ENCODE peak calls at places on chromosome 20, in six cellular contexts. T is esophagus squamous epithelium, P is hepatocyte, H is body of pancreas, E is testis, W is heart right ventricle. D is an unnamed sample. For H3K27me3, the result is how much of the 10 kb centered on the place peaks cover.

GRCh38 chr20:17579369-17580039 is 9.6 kb downstream of the DSTN start:
- DNase-seq in T (no peak), P (no peak), H (no peak), E (no peak), W (no peak), D (no peak)

GRCh38 chr20:10716855-10717254 is 43.1 kb upstream of the JAG1 start:
- DNase-seq in T (no peak), P (no peak), H (no peak), E (no peak), W (no peak), D (no peak)

GRCh38 chr20:38489181-38489580 is 16.5 kb downstream of the RALGAPB start:
- DNase-seq in T (no peak), P (no peak), H (no peak), E (no peak), W (no peak), D (no peak)

GRCh38 chr20:17570347-17571152 is 675 bp downstream of the DSTN start:
- DNase-seq in T (no peak), P (peak), H (peak), E (peak), W (peak), D (peak)

GRCh38 chr20:3046677-3047462 is 1.0 kb downstream of the MRPS26 start:
- DNase-seq in T (no peak), P (no peak), H (peak), E (no peak), W (no peak), D (no peak)

GRCh38 chr20:57261488-57262243 is 4.8 kb downstream of the BMP7 start:
- DNase-seq in T (no peak), P (no peak), H (no peak), E (no peak), W (peak), D (no peak)

GRCh38 chr20:47576516-47577033 is 74.9 kb downstream of the NCOA3 start:
- DNase-seq in T (no peak), P (peak), H (peak), E (peak), W (peak), D (peak)

GRCh38 chr20:37165031-37165430 is 14.1 kb upstream of the RPN2 start:
- DNase-seq in T (no peak), P (no peak), H (no peak), E (no peak), W (no peak), D (no peak)

GRCh38 chr20:33081411-33082154 is 2.1 kb downstream of the BPIFB4 start:
- DNase-seq in T (no peak), P (no peak), H (no peak), E (no peak), W (no peak), D (no peak)

GRCh38 chr20:37797669-37798175 is 103.9 kb downstream of the CTNNBL1 start:
- DNase-seq in T (no peak), P (no peak), H (no peak), E (no peak), W (no peak), D (no peak)

GRCh38 chr20:24675651-24676352 is 206.4 kb downstream of the SYNDIG1 start:
- DNase-seq in T (no peak), P (no peak), H (no peak), E (no peak), W (no peak), D (no peak)

GRCh38 chr20:48126227-48126740 is 341.0 kb upstream of the SULF2 start:
- DNase-seq in T (no peak), P (peak), H (no peak), E (no peak), W (no peak), D (no peak)

GRCh38 chr20:40054311-40054710 is 634.7 kb downstream of the MAFB start:
- DNase-seq in T (no peak), P (no peak), H (no peak), E (no peak), W (no peak), D (no peak)

GRCh38 chr20:275791-276190 is 14.8 kb downstream of the C20orf96 start:
- DNase-seq in T (no peak), P (no peak), H (no peak), E (no peak), W (no peak), D (no peak)

GRCh38 chr20:15098351-15098750 is 760.9 kb upstream of the FLRT3 start:
- DNase-seq in T (no peak), P (no peak), H (no peak), E (no peak), W (no peak), D (no peak)

GRCh38 chr20:14491436-14491835 is 154.0 kb upstream of the FLRT3 start:
- DNase-seq in T (no peak), P (no peak), H (no peak), E (no peak), W (no peak), D (no peak)

GRCh38 chr20:41150664-41151063 is 13.3 kb downstream of the PLCG1 start:
- DNase-seq in T (no peak), P (no peak), H (no peak), E (no peak), W (no peak), D (peak)

GRCh38 chr20:19236371-19237055 is 24.1 kb downstream of the SLC24A3 start:
- DNase-seq in T (no peak), P (no peak), H (no peak), E (no peak), W (no peak), D (no peak)

GRCh38 chr20:45094201-45094600 is 6.7 kb downstream of the KCNS1 start:
- DNase-seq in T (no peak), P (no peak), H (no peak), E (no peak), W (no peak), D (no peak)

GRCh38 chr20:58890454-58891075 is 38.0 kb downstream of the GNAS start:
- DNase-seq in T (no peak), P (no peak), H (peak), E (peak), W (peak), D (peak)

GRCh38 chr20:58889334-58890072 is 37.0 kb downstream of the GNAS start:
- DNase-seq in T (no peak), P (peak), H (no peak), E (no peak), W (no peak), D (peak)

GRCh38 chr20:58888103-58888502 is 35.6 kb downstream of the GNAS start:
- DNase-seq in T (no peak), P (no peak), H (peak), E (no peak), W (no peak), D (no peak)

GRCh38 chr20:58890073-58890453 is 37.5 kb downstream of the GNAS start:
- DNase-seq in T (no peak), P (no peak), H (no peak), E (no peak), W (no peak), D (no peak)

DNA sequence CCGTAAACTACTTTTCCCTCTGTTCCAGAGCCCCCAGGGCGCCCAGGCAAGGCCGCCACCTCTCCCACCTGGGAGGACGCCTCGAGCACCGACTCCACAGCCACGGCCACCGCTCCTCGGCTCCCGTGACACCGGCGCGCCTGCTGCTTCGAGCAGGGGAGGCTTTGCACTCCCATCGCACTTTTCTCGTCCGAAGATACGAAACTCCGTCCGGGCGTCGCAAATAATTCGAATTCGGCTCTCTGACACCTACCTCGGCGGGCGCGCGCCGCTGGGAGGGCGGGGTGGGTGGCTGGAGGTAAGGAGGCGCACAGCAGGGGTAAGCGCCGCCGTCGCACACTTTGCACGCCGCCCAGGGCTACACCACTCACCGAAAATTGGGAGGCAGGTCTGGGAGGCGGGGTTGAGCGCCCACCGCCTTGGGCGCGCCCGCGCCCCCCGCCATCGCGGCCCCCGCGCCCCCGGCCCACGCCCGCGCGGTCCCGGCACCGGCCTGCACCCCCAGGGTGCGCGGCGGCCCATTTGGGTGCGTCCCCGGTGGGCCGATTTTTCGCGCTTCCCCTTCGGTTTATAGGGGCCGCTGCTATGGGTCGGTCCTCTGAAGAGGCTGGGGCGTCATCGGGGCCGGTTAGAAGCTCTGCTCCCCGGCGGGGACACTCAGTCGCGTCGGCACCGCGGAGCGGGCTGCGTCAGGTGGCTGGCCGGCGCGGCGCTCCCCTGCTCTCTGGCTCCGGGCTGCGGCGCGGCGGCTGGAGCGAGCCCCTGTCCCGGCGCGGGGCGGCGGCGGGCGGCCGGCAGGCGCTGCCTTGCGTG is 36.2 kb downstream of the GNAS start:
- DNase-seq in T (peak), P (peak), H (peak), E (peak), W (peak), D (peak)
- H3K4me3 ChIP-seq in T (peak), P (peak), H (peak), E (peak), W (peak), D (peak)

GRCh38 chr20:32051720-32052089 is 337 bp upstream of the HCK start:
- DNase-seq in T (no peak), P (no peak), H (no peak), E (no peak), W (no peak), D (no peak)

GRCh38 chr20:32052090-32052791 is at the start of gene HCK:
- DNase-seq in T (no peak), P (no peak), H (no peak), E (no peak), W (peak), D (peak)

GRCh38 chr20:32050851-32051556 is 1.0 kb upstream of the HCK start:
- DNase-seq in T (no peak), P (no peak), H (no peak), E (peak), W (peak), D (peak)

GRCh38 chr20:32052792-32053362 is 835 bp downstream of the HCK start:
- DNase-seq in T (no peak), P (no peak), H (peak), E (peak), W (peak), D (peak)

GRCh38 chr20:32053648-32054047 is 1.6 kb downstream of the HCK start:
- DNase-seq in T (no peak), P (no peak), H (no peak), E (no peak), W (no peak), D (no peak)
- H3K27me3 ChIP-seq in T (under half), P (half or more), H (under half), E (under half), W (half or more), D (under half)

DNA sequence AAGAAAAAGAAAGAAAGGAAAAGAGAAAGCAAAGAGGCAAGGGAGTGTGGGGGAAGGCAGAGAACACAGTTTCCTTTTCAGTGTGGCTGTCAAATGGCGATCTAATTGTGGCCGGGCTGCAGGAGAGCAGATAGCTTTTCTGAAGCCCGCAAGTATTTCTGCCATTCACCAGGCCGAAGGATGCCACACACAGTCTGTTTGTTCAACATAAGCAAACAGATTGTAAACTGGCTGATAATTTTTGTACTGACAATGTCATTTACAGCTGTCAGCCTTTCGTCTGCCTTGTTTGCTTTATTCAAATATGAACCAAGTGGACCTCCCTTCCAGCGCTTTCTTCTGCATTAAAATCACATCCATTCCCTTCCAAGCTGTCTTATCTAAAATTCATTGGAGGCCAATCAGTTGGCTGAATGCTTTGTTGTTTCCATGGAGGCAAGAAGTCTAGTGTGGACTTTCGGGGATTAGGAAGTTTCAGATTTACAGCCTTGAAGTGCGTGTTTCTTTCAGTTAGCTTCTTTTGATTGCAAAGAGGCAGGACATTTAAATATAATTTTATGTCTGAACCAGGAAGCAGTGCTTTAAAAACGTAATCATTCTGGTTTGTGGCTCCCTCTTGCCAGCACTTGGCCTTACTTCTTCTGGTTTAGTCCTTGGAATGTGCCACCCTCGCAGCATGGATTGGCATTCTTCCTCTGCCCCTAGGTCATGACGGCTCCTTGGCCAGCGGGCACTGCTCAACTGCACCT is 180.3 kb downstream of the FOXA2 start:
- DNase-seq in T (no peak), P (peak), H (peak), E (peak), W (no peak), D (no peak)
- H3K4me3 ChIP-seq in T (peak), P (peak), H (no peak), E (no peak), W (peak), D (peak)

GRCh38 chr20:61627791-61628415 is 375.8 kb downstream of the CDH4 start:
- DNase-seq in T (no peak), P (no peak), H (no peak), E (no peak), W (no peak), D (no peak)
- H3K27me3 ChIP-seq in T (under half), P (under half), H (under half), E (under half), W (under half), D (under half)

GRCh38 chr20:20733943-20734342 is 21.5 kb upstream of the RALGAPA2 start:
- DNase-seq in T (no peak), P (no peak), H (no peak), E (no peak), W (no peak), D (no peak)

GRCh38 chr20:20731000-20731944 is 18.8 kb upstream of the RALGAPA2 start:
- DNase-seq in T (no peak), P (no peak), H (no peak), E (no peak), W (no peak), D (no peak)

GRCh38 chr20:20732641-20733040 is 20.2 kb upstream of the RALGAPA2 start:
- DNase-seq in T (no peak), P (no peak), H (no peak), E (no peak), W (no peak), D (no peak)

GRCh38 chr20:20729563-20729962 is 17.1 kb upstream of the RALGAPA2 start:
- DNase-seq in T (no peak), P (no peak), H (no peak), E (no peak), W (no peak), D (no peak)

GRCh38 chr20:20731945-20732296 is 19.5 kb upstream of the RALGAPA2 start:
- DNase-seq in T (no peak), P (no peak), H (no peak), E (no peak), W (no peak), D (no peak)
- H3K4me3 ChIP-seq in T (no peak), P (no peak), H (no peak), E (no peak), W (no peak), D (no peak)

D was measured in right cardiac atrium.